ENCODE peak calls at places on chromosomes 16 and 17, in seven cellular contexts. Q is stimulated activated CD8-positive, alpha-beta memory T cell treated with anti-CD3 and anti-CD28 coated beads, Interleukin-2, amount 100 ng/mL, for 48 hours; U is left ventricle myocardium inferior; L is tibial nerve; A is posterior vena cava; I is nucleus accumbens; R is nephron progenitor cell. F is an unnamed sample.

GRCh38 chr16:66911801-66912200 is 6.9 kb downstream of the CDH16 start:
- DNase-seq in Q (no peak), U (no peak), L (no peak), A (no peak), I (no peak), R (no peak), F (no peak)

GRCh38 chr16:5432166-5432565 is 334.6 kb upstream of the EEF2KMT start:
- DNase-seq in Q (no peak), U (no peak), L (no peak), A (no peak), I (no peak), R (no peak), F (no peak)

GRCh38 chr17:75331671-75332070 is 42.4 kb upstream of the SLC25A19 start:
- DNase-seq in Q (no peak), U (no peak), L (no peak), A (peak; percentile 19), I (no peak), R (no peak), F (no peak)

GRCh38 chr17:2192367-2193028 is 111.1 kb downstream of the SMG6 start:
- DNase-seq in Q (peak; percentile 55), U (no peak), L (no peak), A (no peak), I (no peak), R (no peak), F (peak; percentile 97)

GRCh38 chr16:68644715-68645493 is at the start of gene CDH3:
- DNase-seq in Q (no peak), U (no peak), L (no peak), A (no peak), I (no peak), R (peak; percentile 60), F (peak; percentile 77)

GRCh38 chr16:649646-650045 is 481 bp downstream of the WDR90 start:
- DNase-seq in Q (no peak), U (no peak), L (no peak), A (no peak), I (no peak), R (no peak), F (peak; percentile 41)

GRCh38 chr16:74575805-74576643 is 30.9 kb downstream of the GLG1 start:
- DNase-seq in Q (no peak), U (no peak), L (no peak), A (no peak), I (no peak), R (no peak), F (peak; percentile 52)

GRCh38 chr16:53054670-53055485 is at the start of gene CHD9:
- DNase-seq in Q (peak; percentile 51), U (peak; percentile 85), L (peak; percentile 74), A (peak; percentile 94), I (peak; percentile 31), R (peak; percentile 86), F (peak; percentile 91)

GRCh38 chr17:41739661-41740352 is 5.4 kb upstream of the HAP1 start:
- DNase-seq in Q (no peak), U (no peak), L (no peak), A (no peak), I (no peak), R (no peak), F (peak; percentile 94)

GRCh38 chr17:17877548-17878358 is 41.0 kb upstream of the SREBF1 start:
- DNase-seq in Q (no peak), U (peak; percentile 80), L (peak; percentile 36), A (peak; percentile 95), I (no peak), R (peak; percentile 37), F (peak; percentile 63)

GRCh38 chr16:89801800-89802199 is 14.6 kb downstream of the FANCA start:
- DNase-seq in Q (no peak), U (no peak), L (no peak), A (no peak), I (no peak), R (no peak), F (no peak)

GRCh38 chr17:60089097-60089844 is 10.6 kb upstream of the HEATR6 start:
- DNase-seq in Q (no peak), U (no peak), L (no peak), A (no peak), I (no peak), R (no peak), F (no peak)

GRCh38 chr16:1972490-1972877 is 631 bp downstream of the TBL3 start:
- DNase-seq in Q (no peak), U (no peak), L (no peak), A (no peak), I (no peak), R (peak; percentile 55), F (peak; percentile 39)

GRCh38 chr17:80248001-80248893 is 12.4 kb upstream of the RNF213 start:
- DNase-seq in Q (no peak), U (no peak), L (no peak), A (no peak), I (no peak), R (no peak), F (no peak)

GRCh38 chr17:45319239-45319703 is 2.5 kb upstream of the MAP3K14 start:
- DNase-seq in Q (no peak), U (no peak), L (no peak), A (no peak), I (no peak), R (no peak), F (peak; percentile 90)

F was measured in kidney tubule cell.